ENCODE peak calls at places on chromosome 14, in five cellular contexts. B, C, F, J and Q are unnamed samples. For H3K4me1, the result is how much of the 10 kb centered on the place peaks cover.

GRCh38 chr14:104579507-104579906 is at the start of gene C14orf180:
- DNase-seq in B (no peak), C (no peak), F (no peak), J (peak), Q (no peak)

GRCh38 chr14:104592785-104593184 is 11.8 kb downstream of the TMEM179 start:
- DNase-seq in J (no peak), F (no peak), C (no peak), B (no peak), Q (no peak)

GRCh38 chr14:44979740-44980346 is 17.9 kb downstream of the TOGARAM1 start:
- DNase-seq in B (no peak), F (no peak), C (no peak), J (peak), Q (peak)

GRCh38 chr14:59126714-59127436 is 61.6 kb upstream of the DAAM1 start:
- DNase-seq in F (peak), B (no peak), C (peak), J (peak), Q (peak)

GRCh38 chr14:86739761-86740160 is 1209.8 kb downstream of the FLRT2 start:
- DNase-seq in J (no peak), C (no peak), B (no peak), F (no peak), Q (no peak)

GRCh38 chr14:50008562-50009355 is 107.6 kb downstream of the VCPKMT start:
- DNase-seq in J (no peak), C (no peak), F (no peak), B (no peak), Q (no peak)

GRCh38 chr14:91339606-91340369 is 77.8 kb downstream of the CCDC88C start:
- DNase-seq in F (no peak), C (no peak), B (no peak), J (no peak), Q (no peak)

GRCh38 chr14:66758031-66758613 is 250.2 kb downstream of the GPHN start:
- DNase-seq in C (no peak), J (no peak), B (no peak), F (no peak), Q (no peak)

GRCh38 chr14:91927216-91927615 is 20.3 kb downstream of the FBLN5 start:
- DNase-seq in J (no peak), B (no peak), C (no peak), F (no peak), Q (no peak)

GRCh38 chr14:39384177-39384576 is 48.1 kb downstream of the FBXO33 start:
- DNase-seq in B (no peak), F (no peak), C (no peak), J (no peak), Q (no peak)

GRCh38 chr14:38618514-38618913 is 362.6 kb upstream of the CLEC14A start:
- DNase-seq in F (no peak), C (no peak), B (no peak), J (no peak), Q (no peak)

GRCh38 chr14:50000215-50001145 is 107.6 kb downstream of the ARF6 start:
- DNase-seq in J (peak), F (peak), B (peak), C (peak), Q (peak)

GRCh38 chr14:94750371-94750770 is 19.5 kb downstream of the GSC start:
- DNase-seq in B (no peak), C (no peak), F (no peak), J (no peak), Q (no peak)

GRCh38 chr14:64218344-64219240 is 75.6 kb downstream of the ESR2 start:
- DNase-seq in J (peak), F (no peak), C (no peak), B (no peak), Q (no peak)

GRCh38 chr14:44462372-44462771 is 44.7 kb downstream of the FSCB start:
- DNase-seq in F (no peak), C (no peak), B (no peak), J (no peak), Q (no peak)

GRCh38 chr14:105738638-105739037 is 212.3 kb downstream of the TMEM121 start:
- DNase-seq in F (no peak), C (no peak), J (no peak), B (no peak), Q (no peak)

GRCh38 chr14:24891987-24892729 is 157.8 kb downstream of the STXBP6 start:
- DNase-seq in B (no peak), C (no peak), F (no peak), J (no peak), Q (no peak)

GRCh38 chr14:71588028-71588427 is 344.2 kb upstream of the RGS6 start:
- DNase-seq in C (no peak), F (no peak), B (no peak), J (no peak), Q (no peak)

GRCh38 chr14:79840068-79840467 is 371.2 kb downstream of the DIO2 start:
- DNase-seq in C (no peak), J (no peak), B (no peak), F (no peak), Q (no peak)

GRCh38 chr14:69712637-69713088 is 54.3 kb upstream of the SRSF5 start:
- DNase-seq in C (peak), F (no peak), J (peak), B (peak), Q (peak)

GRCh38 chr14:64823305-64823985 is 56.3 kb downstream of the SPTB start:
- DNase-seq in J (peak), F (peak), B (peak), C (peak), Q (peak)

GRCh38 chr14:25090281-25090680 is 40.3 kb upstream of the STXBP6 start:
- DNase-seq in C (no peak), J (no peak), F (no peak), B (no peak), Q (no peak)

GRCh38 chr14:45526715-45527549 is 273.9 kb upstream of the MIS18BP1 start:
- DNase-seq in F (peak), B (no peak), C (peak), J (peak), Q (no peak)

GRCh38 chr14:32300146-32300545 is 29.0 kb upstream of the AKAP6 start:
- DNase-seq in C (no peak), F (no peak), B (no peak), J (no peak), Q (no peak)

GRCh38 chr14:80705241-80705980 is 236.1 kb downstream of the CEP128 start:
- DNase-seq in J (no peak), F (no peak), B (no peak), C (no peak), Q (no peak)

GRCh38 chr14:61467281-61467680 is 145.9 kb downstream of the PRKCH start:
- DNase-seq in C (no peak), J (no peak), B (no peak), F (no peak), Q (no peak)

GRCh38 chr14:32897724-32898064 is 41.0 kb upstream of the NPAS3 start:
- DNase-seq in J (no peak), C (no peak), F (no peak), B (no peak), Q (no peak)

GRCh38 chr14:93015039-93015438 is 92.1 kb downstream of the CHGA start:
- DNase-seq in C (no peak), J (no peak), B (no peak), F (no peak), Q (no peak)

GRCh38 chr14:93015505-93015904 is 92.6 kb downstream of the CHGA start:
- DNase-seq in B (no peak), J (no peak), F (no peak), C (no peak), Q (no peak)

GRCh38 chr14:93012516-93013367 is 89.8 kb downstream of the CHGA start:
- DNase-seq in B (no peak), F (no peak), C (no peak), J (no peak), Q (no peak)

GRCh38 chr14:93013368-93013719 is 90.4 kb downstream of the CHGA start:
- DNase-seq in J (no peak), C (no peak), F (no peak), B (no peak), Q (no peak)

GRCh38 chr14:93014038-93015023 is 91.4 kb downstream of the CHGA start:
- DNase-seq in B (no peak), F (no peak), C (no peak), J (no peak), Q (no peak)
- H3K4me1 ChIP-seq in B (under half), F (under half), C (under half), J (half or more), Q (under half)

GRCh38 chr14:99747167-99747566 is 46.0 kb upstream of the EML1 start:
- DNase-seq in F (no peak), C (no peak), J (no peak), B (peak), Q (no peak)
- H3K4me1 ChIP-seq in F (under half), C (under half), J (half or more), B (half or more), Q (under half)

GRCh38 chr14:101709962-101710891 is 51.3 kb upstream of the PPP2R5C start:
- DNase-seq in J (no peak), C (no peak), B (no peak), F (no peak), Q (no peak)
- H3K4me1 ChIP-seq in J (under half), C (under half), B (under half), F (under half), Q (under half)

GRCh38 chr14:23695220-23695999 is 59.2 kb downstream of the DHRS2 start:
- DNase-seq in J (peak), F (no peak), B (no peak), C (peak), Q (no peak)

GRCh38 chr14:23692416-23692815 is 56.3 kb downstream of the DHRS2 start:
- DNase-seq in B (no peak), C (no peak), J (no peak), F (no peak), Q (no peak)

GRCh38 chr14:23696706-23697239 is 60.6 kb downstream of the DHRS2 start:
- DNase-seq in J (no peak), C (no peak), F (no peak), B (no peak), Q (no peak)

GRCh38 chr14:23693252-23693775 is 57.1 kb downstream of the DHRS2 start:
- DNase-seq in J (no peak), C (no peak), B (no peak), F (no peak), Q (no peak)

GRCh38 chr14:23694085-23694975 is 58.2 kb downstream of the DHRS2 start:
- DNase-seq in B (no peak), F (no peak), J (no peak), C (no peak), Q (no peak)
- H3K4me1 ChIP-seq in B (under half), F (under half), J (under half), C (under half), Q (under half)

DNA sequence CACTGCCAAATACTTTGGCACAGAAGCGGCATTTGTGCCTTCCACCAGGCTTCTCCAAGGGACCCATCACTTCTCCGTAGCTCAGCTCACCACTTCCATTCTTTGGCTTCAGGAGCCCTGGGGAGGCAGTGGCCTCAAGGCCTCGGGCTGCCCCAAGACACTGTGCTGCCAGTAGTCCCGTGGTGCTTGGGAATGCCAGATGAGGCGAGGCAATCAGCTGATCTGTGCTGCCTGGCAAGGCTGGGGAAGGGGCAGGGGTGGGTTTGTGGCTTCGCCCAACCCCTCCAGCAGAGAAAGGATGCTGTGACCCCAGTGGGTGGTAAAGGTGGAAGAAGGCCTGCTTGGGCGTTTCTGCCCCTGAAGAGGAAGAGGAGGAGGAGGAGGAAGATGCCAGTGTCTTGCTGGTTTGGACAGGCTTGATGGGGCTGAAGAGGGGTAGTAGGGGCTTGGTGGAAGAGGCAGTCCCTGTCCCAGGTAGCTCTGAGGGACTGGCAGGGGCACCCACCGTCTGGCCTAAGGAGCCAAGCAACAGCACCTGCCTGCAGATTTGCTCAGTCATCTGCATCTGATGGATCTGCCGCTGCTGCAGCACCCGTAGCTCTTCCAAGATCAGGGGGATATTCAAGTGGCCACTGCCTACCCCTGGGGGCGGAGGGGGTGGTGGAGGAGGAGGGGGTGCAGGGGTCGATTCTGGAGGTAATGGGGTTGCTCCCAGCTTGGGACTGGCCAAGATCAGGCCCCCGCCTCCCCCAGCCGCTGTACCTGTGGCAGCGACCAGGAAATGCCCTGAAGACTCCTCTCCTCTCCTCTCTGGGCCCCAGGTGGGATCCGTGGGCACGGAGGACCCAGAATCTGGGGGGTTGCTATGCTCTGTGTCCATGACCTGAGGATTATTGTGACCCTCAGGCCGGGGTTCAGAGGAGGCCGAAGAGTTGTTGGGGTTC is 1.3 kb downstream of the SALL2 start:
- DNase-seq in B (no peak), F (no peak), J (no peak), C (no peak), Q (no peak)
- H3K4me1 ChIP-seq in B (under half), F (under half), J (under half), C (under half), Q (under half)

DNA sequence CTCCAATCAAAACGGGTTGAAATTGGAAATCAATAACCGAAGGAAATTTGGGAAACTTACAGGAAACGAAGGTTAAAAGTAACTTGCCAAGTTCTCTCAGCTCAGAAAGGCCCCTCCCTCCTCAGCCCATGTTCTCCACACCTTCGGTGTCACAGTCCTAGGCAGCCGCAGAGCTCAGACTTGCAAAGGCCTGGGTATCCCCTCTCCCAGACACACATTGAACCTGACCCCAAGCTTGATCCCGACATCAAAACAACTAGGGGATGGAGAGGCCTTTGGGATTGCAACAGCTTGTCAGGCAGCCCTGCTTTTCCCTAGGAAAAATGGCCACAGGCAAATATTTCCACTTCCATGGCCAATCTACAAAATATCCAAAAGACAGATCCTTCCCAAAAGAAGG is 35.5 kb upstream of the PNMA1 start:
- DNase-seq in B (no peak), F (no peak), C (no peak), J (no peak), Q (no peak)
- H3K4me1 ChIP-seq in B (half or more), F (under half), C (under half), J (half or more), Q (half or more)

GRCh38 chr14:68139466-68140110 is 320.0 kb downstream of the RAD51B start:
- DNase-seq in C (no peak), F (no peak), B (no peak), J (no peak), Q (no peak)
- H3K4me1 ChIP-seq in C (under half), F (under half), B (under half), J (half or more), Q (under half)

GRCh38 chr14:95897280-95897679 is 20.6 kb downstream of the TUNAR start:
- DNase-seq in J (no peak), F (no peak), B (no peak), C (no peak), Q (no peak)
- H3K4me1 ChIP-seq in J (under half), F (under half), B (under half), C (under half), Q (under half)